ENCODE peak calls at places on chromosomes 1 and 21, in four cellular contexts. Z is epithelial cell of esophagus, E is omental fat pad, H is stomach. C is an unnamed sample.

GRCh38 chr1:171670739-171671138 is 18.3 kb upstream of the MYOC start:
- DNase-seq in Z (no peak), H (no peak), E (no peak), C (no peak)

GRCh38 chr1:58584082-58584895 is 7.2 kb upstream of the TACSTD2 start:
- DNase-seq in H (peak), E (no peak), Z (peak), C (peak)

GRCh38 chr1:99707535-99708142 is 58.8 kb downstream of the FRRS1 start:
- DNase-seq in Z (peak), E (peak), H (peak), C (peak)

GRCh38 chr1:196407358-196408041 is 200.7 kb downstream of the KCNT2 start:
- DNase-seq in E (no peak), Z (no peak), H (no peak), C (peak)

GRCh38 chr21:40433575-40433974 is 413.4 kb downstream of the DSCAM start:
- DNase-seq in H (no peak), E (no peak), Z (peak), C (no peak)

GRCh38 chr1:18249691-18250090 is 142.1 kb downstream of the IGSF21 start:
- DNase-seq in H (no peak), E (no peak), Z (no peak), C (no peak)

GRCh38 chr1:37995773-37996379 is 6.1 kb upstream of the SF3A3 start:
- DNase-seq in E (peak), H (peak), Z (peak), C (peak)

GRCh38 chr21:27219068-27219467 is 252.2 kb upstream of the ADAMTS5 start:
- DNase-seq in Z (peak), H (no peak), E (no peak), C (peak)

GRCh38 chr1:69551476-69552324 is 16.0 kb upstream of the LRRC7 start:
- DNase-seq in Z (no peak), H (no peak), E (no peak), C (no peak)

GRCh38 chr1:94209425-94209824 is 28.0 kb downstream of the ARHGAP29 start:
- DNase-seq in E (no peak), H (no peak), Z (peak), C (peak)

GRCh38 chr1:208631516-208631915 is 387.3 kb upstream of the PLXNA2 start:
- DNase-seq in E (no peak), H (no peak), Z (peak), C (no peak)

GRCh38 chr21:46064870-46065214 is 33.1 kb upstream of the COL6A2 start:
- DNase-seq in E (no peak), Z (no peak), H (no peak), C (no peak)

GRCh38 chr1:228530951-228531731 is 44.0 kb downstream of the RNF187 start:
- DNase-seq in E (no peak), Z (no peak), H (no peak), C (no peak)

GRCh38 chr21:17925000-17925610 is 105.9 kb upstream of the C21orf91 start:
- DNase-seq in E (no peak), H (peak), Z (peak), C (peak)

GRCh38 chr1:155934933-155935590 is 849 bp upstream of the KHDC4 start:
- DNase-seq in E (no peak), H (no peak), Z (no peak), C (no peak)

GRCh38 chr1:11692899-11693590 is 1.5 kb downstream of the DRAXIN start:
- DNase-seq in H (no peak), Z (peak), E (no peak), C (peak)

GRCh38 chr1:30045304-30046090 is 677.9 kb downstream of the MATN1 start:
- DNase-seq in E (no peak), H (no peak), Z (no peak), C (no peak)

GRCh38 chr21:43323244-43324005 is 103.5 kb downstream of the SIK1 start:
- DNase-seq in E (no peak), Z (no peak), H (peak), C (no peak)

GRCh38 chr1:151763990-151764389 is 694 bp upstream of the MRPL9 start:
- DNase-seq in E (no peak), Z (no peak), H (no peak), C (peak)

GRCh38 chr21:28798798-28799197 is 193.9 kb downstream of the LTN1 start:
- DNase-seq in H (no peak), Z (no peak), E (no peak), C (peak)

GRCh38 chr1:35505911-35506798 is 51.0 kb downstream of the KIAA0319L start:
- DNase-seq in Z (peak), E (no peak), H (peak), C (peak)

GRCh38 chr1:44464361-44464760 is 59.3 kb downstream of the RNF220 start:
- DNase-seq in Z (no peak), H (no peak), E (no peak), C (peak)

GRCh38 chr1:227728059-227728891 is 6.8 kb downstream of the JMJD4 start:
- DNase-seq in E (peak), Z (peak), H (peak), C (peak)

GRCh38 chr1:100810360-100810759 is 84.3 kb downstream of the EXTL2 start:
- DNase-seq in H (no peak), Z (peak), E (no peak), C (peak)

GRCh38 chr1:234186037-234186688 is 187.1 kb upstream of the COA6 start:
- DNase-seq in H (no peak), E (no peak), Z (peak), C (no peak)

GRCh38 chr1:37410815-37411214 is 63.6 kb upstream of the ZC3H12A start:
- DNase-seq in Z (peak), E (no peak), H (no peak), C (peak)

GRCh38 chr1:175512637-175513412 is 230.6 kb downstream of the TNR start:
- DNase-seq in Z (no peak), E (no peak), H (no peak), C (no peak)

GRCh38 chr1:209670441-209671082 is 4.7 kb upstream of the G0S2 start:
- DNase-seq in Z (no peak), H (no peak), E (no peak), C (no peak)

GRCh38 chr1:225691861-225692516 is 39.1 kb upstream of the ENAH start:
- DNase-seq in Z (no peak), H (no peak), E (no peak), C (peak)

GRCh38 chr1:24900486-24900849 is 29.6 kb downstream of the RUNX3 start:
- DNase-seq in H (peak), Z (no peak), E (peak), C (no peak)

GRCh38 chr1:29395724-29396437 is 159.6 kb downstream of the PTPRU start:
- DNase-seq in H (no peak), Z (no peak), E (no peak), C (no peak)

GRCh38 chr1:178634445-178634844 is 90.6 kb upstream of the RALGPS2 start:
- DNase-seq in E (no peak), H (no peak), Z (no peak), C (no peak)

GRCh38 chr1:201226859-201227488 is 36.4 kb downstream of the IGFN1 start:
- DNase-seq in Z (no peak), H (no peak), E (no peak), C (no peak)

GRCh38 chr1:92708368-92708950 is 76.4 kb downstream of the EVI5 start:
- DNase-seq in Z (no peak), H (no peak), E (no peak), C (peak)

GRCh38 chr1:219660666-219661463 is 48.0 kb upstream of the ZC3H11B start:
- DNase-seq in E (peak), Z (peak), H (peak), C (peak)

GRCh38 chr21:17370750-17371325 is 142.0 kb upstream of the CXADR start:
- DNase-seq in H (no peak), Z (no peak), E (no peak), C (no peak)

DNA sequence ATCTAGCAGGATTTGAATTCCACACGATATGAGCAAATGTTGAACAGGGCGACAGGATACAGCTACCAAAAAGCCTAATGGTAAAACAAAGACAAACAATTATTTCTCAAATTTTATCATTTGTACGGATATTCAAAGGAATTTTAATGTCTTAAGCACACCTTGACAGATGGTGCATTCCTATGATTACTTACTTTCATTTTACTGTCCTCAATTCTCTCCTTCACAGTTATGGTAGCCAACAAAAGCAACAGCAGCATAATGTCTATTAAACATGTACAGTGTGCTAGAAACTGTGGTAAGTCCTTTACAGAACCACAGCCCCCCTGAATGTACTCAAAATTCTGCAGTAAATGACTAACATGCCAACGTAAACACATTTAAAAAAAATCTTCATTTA is 365.8 kb downstream of the SMYD3 start:
- DNase-seq in E (no peak), Z (no peak), H (no peak), C (no peak)
- TF ChIP-seq CTCF in E (no peak), Z (no peak), H (no peak), C (no peak)

DNA sequence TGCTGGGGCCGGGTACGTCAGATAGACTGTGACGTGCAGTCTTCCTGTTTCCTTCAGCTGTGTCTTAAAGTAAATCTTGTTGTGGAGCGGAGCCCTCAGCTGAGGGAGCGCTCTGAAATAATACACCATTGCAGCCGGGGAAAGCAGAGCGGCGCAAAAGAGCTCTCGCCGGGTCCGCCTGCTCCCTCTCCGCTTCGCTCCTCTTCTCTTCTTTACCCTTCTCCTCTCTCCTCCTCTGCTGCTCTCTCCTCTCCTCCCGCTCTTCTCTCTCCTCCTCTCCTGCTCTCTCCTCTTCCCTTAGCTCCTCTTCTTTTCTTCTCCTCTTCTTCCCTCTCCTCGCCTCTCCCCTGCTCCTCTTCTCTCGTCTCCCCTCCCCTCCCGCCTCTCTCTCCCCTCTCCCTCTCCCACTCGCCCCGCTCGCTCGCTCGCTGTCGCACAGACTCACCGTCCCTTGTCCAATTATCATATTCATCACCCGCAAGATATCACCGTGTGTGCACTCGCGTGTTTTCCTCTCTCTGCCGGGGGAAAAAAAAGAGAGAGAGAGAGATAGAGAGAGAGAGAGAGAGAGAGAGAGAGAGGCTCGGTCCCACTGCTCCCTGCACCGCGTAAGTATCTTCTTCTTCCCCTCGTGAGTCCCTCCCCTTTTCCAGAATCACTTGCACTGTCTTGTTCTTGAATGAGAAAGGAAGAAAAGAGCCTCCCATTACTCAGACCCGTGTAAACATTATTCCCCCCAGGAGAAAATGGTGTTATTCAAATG is at the start of gene PROX1:
- DNase-seq in E (no peak), Z (peak), H (peak), C (peak)
- TF ChIP-seq CTCF in E (no peak), Z (no peak), H (no peak), C (no peak)

GRCh38 chr1:53992085-53992874 is 25.7 kb downstream of the LDLRAD1 start:
- DNase-seq in E (no peak), Z (no peak), H (no peak), C (no peak)
- TF ChIP-seq CTCF in E (no peak), Z (peak), H (no peak), C (peak)

GRCh38 chr1:159188375-159188788 is 16.3 kb upstream of the ACKR1 start:
- DNase-seq in H (peak), Z (peak), E (no peak), C (peak)
- TF ChIP-seq CTCF in H (no peak), Z (no peak), E (no peak), C (no peak)

GRCh38 chr1:158969166-158969565 is 37.8 kb downstream of the PYHIN1 start:
- DNase-seq in Z (peak), H (no peak), E (no peak), C (no peak)

GRCh38 chr1:158969855-158970254 is 38.5 kb downstream of the PYHIN1 start:
- DNase-seq in Z (peak), H (no peak), E (no peak), C (no peak)

GRCh38 chr1:158978730-158979129 is 31.0 kb upstream of the IFI16 start:
- DNase-seq in Z (no peak), H (no peak), E (no peak), C (no peak)

DNA sequence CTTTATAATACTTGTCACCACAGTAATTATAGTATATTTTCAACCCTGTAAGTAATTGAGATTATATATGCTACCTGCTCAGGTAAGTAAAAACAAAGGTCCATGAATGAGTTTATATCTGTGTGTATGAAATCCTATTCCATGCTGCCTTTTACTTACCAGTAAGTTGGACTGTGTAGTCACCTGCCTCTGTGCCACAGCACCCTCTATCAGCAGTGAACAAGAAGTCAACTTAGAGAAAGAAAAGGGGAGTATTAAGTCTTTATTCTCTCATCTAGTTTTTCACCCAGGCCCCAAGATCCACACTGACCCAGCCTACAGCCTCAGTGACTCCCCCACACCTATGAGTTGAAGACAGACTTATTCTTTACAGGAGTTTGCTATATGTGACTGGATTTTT is 36.9 kb upstream of the IFI16 start:
- DNase-seq in E (no peak), Z (peak), H (no peak), C (peak)
- TF ChIP-seq CTCF in E (no peak), Z (peak), H (no peak), C (no peak)

GRCh38 chr1:20727746-20728316 is 4.7 kb downstream of the SH2D5 start:
- DNase-seq in Z (no peak), H (peak), E (no peak), C (peak)
- TF ChIP-seq CTCF in Z (no peak), H (no peak), E (no peak), C (peak)

GRCh38 chr1:232689714-232690113 is 59.8 kb upstream of the SIPA1L2 start:
- DNase-seq in Z (no peak), E (no peak), H (no peak), C (no peak)
- TF ChIP-seq CTCF in Z (no peak), E (no peak), H (no peak), C (no peak)

GRCh38 chr1:50419907-50420248 is 3.4 kb downstream of the DMRTA2 start:
- DNase-seq in H (no peak), E (no peak), Z (no peak), C (no peak)

GRCh38 chr1:50418600-50419109 is 4.6 kb downstream of the DMRTA2 start:
- DNase-seq in E (no peak), H (no peak), Z (no peak), C (no peak)

GRCh38 chr1:50417946-50418599 is 5.2 kb downstream of the DMRTA2 start:
- DNase-seq in H (no peak), Z (no peak), E (no peak), C (no peak)

GRCh38 chr1:50420283-50420682 is 3.0 kb downstream of the DMRTA2 start:
- DNase-seq in Z (no peak), E (no peak), H (no peak), C (no peak)

GRCh38 chr1:50419192-50419906 is 3.9 kb downstream of the DMRTA2 start:
- DNase-seq in Z (no peak), H (no peak), E (no peak), C (no peak)
- TF ChIP-seq CTCF in Z (no peak), H (no peak), E (no peak), C (peak)

GRCh38 chr1:7529917-7530316 is 241.2 kb upstream of the VAMP3 start:
- DNase-seq in Z (no peak), H (no peak), E (no peak), C (no peak)
- TF ChIP-seq CTCF in Z (no peak), H (no peak), E (no peak), C (no peak)

C was measured in cardiac fibroblast.